ENCODE peak calls at places on chromosomes 2 and 18, in ten cellular contexts. U, O, H, A, W, Z, V, G, F and M are unnamed samples.

GRCh38 chr18:77807650-77808049 is 558.0 kb downstream of the GALR1 start:
- DNase-seq in U (no peak), O (no peak), H (no peak), A (no peak), W (no peak), Z (no peak), V (no peak), G (no peak), F (no peak), M (no peak)

GRCh38 chr2:45448217-45448616 is 162.8 kb downstream of the SRBD1 start:
- DNase-seq in U (no peak), O (no peak), H (no peak), A (no peak), W (no peak), Z (no peak), V (no peak), G (no peak), F (no peak), M (no peak)

GRCh38 chr2:133579295-133579694 is 11.0 kb upstream of the NCKAP5 start:
- DNase-seq in U (no peak), O (peak; percentile 71), H (no peak), A (no peak), W (no peak), Z (no peak), V (no peak), G (no peak), F (peak; percentile 84), M (no peak)

GRCh38 chr2:211745295-211746097 is 793.1 kb downstream of the ERBB4 start:
- DNase-seq in U (peak; percentile 70), O (no peak), H (no peak), A (no peak), W (no peak), Z (no peak), V (no peak), G (peak; percentile 74), F (peak; percentile 51), M (peak; percentile 35)

GRCh38 chr18:58865009-58865345 is 300 bp downstream of the ZNF532 start:
- DNase-seq in U (no peak), O (no peak), H (no peak), A (no peak), W (no peak), Z (no peak), V (no peak), G (no peak), F (no peak), M (no peak)

GRCh38 chr2:46293466-46293865 is 3.7 kb upstream of the EPAS1 start:
- DNase-seq in U (no peak), O (no peak), H (no peak), A (no peak), W (no peak), Z (no peak), V (no peak), G (no peak), F (no peak), M (no peak)

GRCh38 chr2:157894694-157895450 is 18.7 kb upstream of the ACVR1 start:
- DNase-seq in U (no peak), O (no peak), H (no peak), A (no peak), W (no peak), Z (no peak), V (no peak), G (no peak), F (no peak), M (no peak)

GRCh38 chr2:177641321-177641720 is 248.7 kb downstream of the AGPS start:
- DNase-seq in U (no peak), O (no peak), H (no peak), A (no peak), W (no peak), Z (no peak), V (no peak), G (no peak), F (no peak), M (no peak)

GRCh38 chr18:27045342-27045741 is 139.8 kb downstream of the CHST9 start:
- DNase-seq in U (no peak), O (no peak), H (no peak), A (no peak), W (no peak), Z (no peak), V (no peak), G (no peak), F (no peak), M (no peak)

GRCh38 chr18:56238576-56238975 is 399.8 kb downstream of the TXNL1 start:
- DNase-seq in U (no peak), O (no peak), H (no peak), A (no peak), W (no peak), Z (no peak), V (no peak), G (no peak), F (no peak), M (no peak)
- TF ChIP-seq CTCF in U (no peak), O (peak; percentile 11), H (no peak), A (no peak), W (no peak), Z (no peak), V (no peak), G (peak; percentile 13), F (no peak), M (no peak)

DNA sequence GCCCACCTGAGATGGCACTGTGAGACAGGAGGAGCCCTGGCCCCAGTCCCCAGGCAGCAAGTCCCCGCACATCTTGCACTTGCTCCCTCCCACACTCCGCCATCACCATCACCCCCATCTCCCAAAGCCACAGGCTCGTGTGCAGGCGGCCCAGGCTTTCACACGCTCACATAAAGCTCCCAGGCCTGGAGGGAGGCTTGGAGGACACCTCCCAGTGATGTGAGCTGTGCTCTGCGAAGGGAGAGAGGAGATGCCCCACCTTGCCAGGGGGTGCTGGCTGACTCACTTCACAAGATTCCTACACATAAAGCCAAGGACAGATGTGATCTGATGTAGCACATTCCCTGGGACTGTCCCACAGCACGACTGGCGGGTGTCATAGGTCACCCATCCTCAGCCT is 29.0 kb downstream of the CELF4 start:
- DNase-seq in U (no peak), O (no peak), H (no peak), A (no peak), W (no peak), Z (no peak), V (no peak), G (no peak), F (no peak), M (no peak)
- TF ChIP-seq CTCF in U (no peak), O (no peak), H (no peak), A (no peak), W (no peak), Z (no peak), V (no peak), G (no peak), F (no peak), M (no peak)

DNA sequence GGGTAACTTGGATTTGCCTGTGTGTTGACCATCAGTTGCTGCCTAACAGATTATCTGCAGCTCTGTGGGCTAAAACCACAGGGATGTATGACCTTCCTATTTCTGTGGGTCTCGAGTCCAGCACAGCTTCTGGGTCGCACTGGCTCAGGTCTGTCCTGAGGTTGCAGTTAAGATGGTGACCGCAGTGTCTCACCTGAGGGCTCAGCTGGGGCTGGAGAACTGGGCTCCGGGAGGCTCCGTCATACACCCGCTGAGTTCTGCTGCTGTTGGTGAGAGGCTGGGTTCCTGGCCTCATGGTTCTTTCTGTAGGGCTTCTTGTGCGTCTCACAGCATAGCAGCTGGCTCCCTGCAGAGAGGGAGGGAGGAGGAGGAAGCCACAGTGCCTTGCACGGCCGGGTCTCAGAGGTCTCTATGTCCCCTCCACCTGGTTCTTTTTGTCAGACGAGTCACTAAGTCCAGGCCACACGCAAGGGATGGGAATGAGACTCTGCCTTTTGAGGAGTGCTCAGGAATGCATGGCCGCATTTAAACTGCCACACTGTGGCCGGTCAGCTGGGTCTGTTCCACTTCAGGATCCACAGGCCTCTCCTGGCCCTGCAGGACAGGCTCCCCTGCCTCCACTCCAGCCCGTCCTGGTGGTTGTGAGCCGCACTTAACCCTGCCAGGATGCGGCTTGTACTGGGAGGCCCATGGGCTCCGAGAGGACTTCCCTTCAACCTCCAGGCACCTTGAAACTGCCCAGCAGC is 67.2 kb downstream of the ADI1 start:
- DNase-seq in U (no peak), O (peak; percentile 39), H (no peak), A (no peak), W (no peak), Z (no peak), V (no peak), G (no peak), F (no peak), M (no peak)
- TF ChIP-seq CTCF in U (no peak), O (no peak), H (no peak), A (no peak), W (no peak), Z (no peak), V (no peak), G (no peak), F (no peak), M (no peak)

GRCh38 chr2:73921581-73921980 is 5.1 kb upstream of the DGUOK start:
- DNase-seq in U (no peak), O (no peak), H (no peak), A (no peak), W (no peak), Z (no peak), V (no peak), G (no peak), F (no peak), M (no peak)

GRCh38 chr2:73922681-73923080 is 4.0 kb upstream of the DGUOK start:
- DNase-seq in U (no peak), O (no peak), H (no peak), A (no peak), W (no peak), Z (no peak), V (no peak), G (no peak), F (no peak), M (no peak)

GRCh38 chr2:73918856-73919255 is 7.8 kb upstream of the DGUOK start:
- DNase-seq in U (no peak), O (no peak), H (no peak), A (no peak), W (no peak), Z (no peak), V (no peak), G (no peak), F (no peak), M (no peak)

GRCh38 chr2:73919596-73920228 is 7.0 kb upstream of the DGUOK start:
- DNase-seq in U (no peak), O (no peak), H (no peak), A (no peak), W (no peak), Z (no peak), V (no peak), G (no peak), F (no peak), M (no peak)

DNA sequence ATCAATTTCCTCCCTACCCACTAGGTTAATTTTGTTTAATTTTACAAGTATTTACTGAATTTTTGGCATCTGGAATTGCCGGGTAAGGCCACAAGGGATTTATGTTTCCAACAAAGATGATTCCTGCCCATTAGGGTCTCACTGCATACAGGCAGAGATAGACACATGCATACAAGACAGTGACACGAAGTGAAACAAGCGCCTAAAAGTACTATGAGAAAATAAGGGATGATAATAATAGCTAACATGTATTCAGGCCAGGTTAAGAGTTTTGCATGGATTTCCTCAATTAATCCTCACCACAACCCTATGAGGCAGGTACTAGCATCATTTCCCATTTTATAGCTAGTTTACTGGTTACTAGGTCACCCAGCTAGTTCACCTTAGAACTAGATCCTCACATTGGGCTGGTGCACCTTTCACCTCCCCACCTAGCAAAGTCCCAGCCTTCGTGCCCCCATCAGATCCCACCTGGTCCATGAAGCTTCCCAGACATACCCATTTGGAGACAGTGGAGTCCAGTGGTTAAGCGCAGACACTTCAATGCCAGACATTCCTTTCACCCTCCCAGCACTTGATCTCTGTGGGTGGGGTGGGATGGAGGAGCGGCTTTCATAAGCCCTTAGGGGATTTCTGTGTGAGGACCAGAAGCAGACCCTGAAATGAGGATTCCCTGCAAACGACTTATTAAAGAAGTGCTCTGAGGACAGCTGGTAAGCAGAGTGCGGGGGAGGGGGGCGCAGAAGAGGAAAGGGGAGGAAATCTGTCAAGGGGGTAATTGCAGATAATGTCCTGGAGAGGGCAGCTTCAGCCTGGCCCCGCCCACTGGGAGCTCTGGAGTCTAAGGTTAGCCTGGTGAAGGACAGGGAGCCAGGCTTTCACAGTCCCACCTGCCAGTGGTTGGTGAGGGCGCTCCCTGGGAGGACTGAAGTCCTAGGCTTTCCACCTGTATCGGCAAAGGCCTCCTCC is 5.8 kb upstream of the DGUOK start:
- DNase-seq in U (peak; percentile 30), O (no peak), H (no peak), A (no peak), W (no peak), Z (no peak), V (no peak), G (no peak), F (no peak), M (peak; percentile 80)
- TF ChIP-seq CTCF in U (no peak), O (no peak), H (no peak), A (peak; percentile 12), W (no peak), Z (no peak), V (peak; percentile 16), G (peak; percentile 31), F (no peak), M (peak; percentile 9)